ENCODE peak calls at places on chromosome 17, in four cellular contexts. J is CD4-positive, alpha-beta T cell; S is glutamatergic neuron; U is suprapubic skin. L is an unnamed sample.

GRCh38 chr17:16061631-16062030 is 62.0 kb downstream of the TTC19 start:
- DNase-seq in J (no peak), S (no peak), U (no peak), L (no peak)

GRCh38 chr17:30218689-30219266 is 16.7 kb downstream of the SLC6A4 start:
- DNase-seq in J (no peak), S (no peak), U (no peak), L (no peak)

GRCh38 chr17:6259899-6260298 is 175.0 kb downstream of the AIPL1 start:
- DNase-seq in J (no peak), S (no peak), U (no peak), L (no peak)

GRCh38 chr17:40437095-40437732 is 6.0 kb upstream of the IGFBP4 start:
- DNase-seq in J (no peak), S (no peak), U (peak), L (no peak)

GRCh38 chr17:55304171-55304859 is 39.6 kb downstream of the HLF start:
- DNase-seq in J (no peak), S (no peak), U (no peak), L (no peak)

GRCh38 chr17:58285422-58285810 is 4.7 kb upstream of the MPO start:
- DNase-seq in J (no peak), S (no peak), U (no peak), L (no peak)

GRCh38 chr17:82384730-82385429 is 13.3 kb downstream of the UTS2R start:
- DNase-seq in J (no peak), S (peak), U (no peak), L (no peak)

GRCh38 chr17:9011001-9011400 is 10.3 kb upstream of the NTN1 start:
- DNase-seq in J (no peak), S (no peak), U (no peak), L (no peak)

GRCh38 chr17:41822216-41823140 is 9.7 kb downstream of the FKBP10 start:
- DNase-seq in J (no peak), S (no peak), U (no peak), L (no peak)

GRCh38 chr17:15944720-15945492 is at the start of gene ADORA2B:
- DNase-seq in J (peak), S (peak), U (no peak), L (peak)

GRCh38 chr17:67474081-67474661 is 97.1 kb downstream of the PITPNC1 start:
- DNase-seq in J (no peak), S (no peak), U (peak), L (no peak)

GRCh38 chr17:10875984-10876555 is 38.2 kb upstream of the PIRT start:
- DNase-seq in J (no peak), S (peak), U (no peak), L (peak)

GRCh38 chr17:252456-252855 is 71.0 kb upstream of the DOC2B start:
- DNase-seq in J (no peak), S (no peak), U (no peak), L (no peak)

GRCh38 chr17:2634361-2634960 is 41.0 kb downstream of the PAFAH1B1 start:
- DNase-seq in J (no peak), S (no peak), U (no peak), L (no peak)

GRCh38 chr17:57408064-57408811 is 151.9 kb downstream of the MSI2 start:
- DNase-seq in J (peak), S (no peak), U (no peak), L (no peak)

GRCh38 chr17:34589120-34589965 is 10.0 kb downstream of the TMEM132E start:
- DNase-seq in J (no peak), S (no peak), U (no peak), L (no peak)

GRCh38 chr17:51434434-51435170 is 174.3 kb downstream of the UTP18 start:
- DNase-seq in J (no peak), S (no peak), U (no peak), L (no peak)

GRCh38 chr17:4838306-4838785 is 5.2 kb downstream of the MINK1 start:
- DNase-seq in J (no peak), S (no peak), U (no peak), L (no peak)

GRCh38 chr17:40718904-40719303 is 15.4 kb upstream of the KRT24 start:
- DNase-seq in J (no peak), S (no peak), U (no peak), L (no peak)

GRCh38 chr17:68909066-68909465 is 46.1 kb downstream of the ABCA8 start:
- DNase-seq in J (no peak), S (no peak), U (no peak), L (no peak)

GRCh38 chr17:59277031-59277430 is 54.4 kb upstream of the YPEL2 start:
- DNase-seq in J (no peak), S (no peak), U (no peak), L (no peak)

GRCh38 chr17:40487371-40488020 is 13.9 kb downstream of the TNS4 start:
- DNase-seq in J (no peak), S (no peak), U (no peak), L (no peak)

DNA sequence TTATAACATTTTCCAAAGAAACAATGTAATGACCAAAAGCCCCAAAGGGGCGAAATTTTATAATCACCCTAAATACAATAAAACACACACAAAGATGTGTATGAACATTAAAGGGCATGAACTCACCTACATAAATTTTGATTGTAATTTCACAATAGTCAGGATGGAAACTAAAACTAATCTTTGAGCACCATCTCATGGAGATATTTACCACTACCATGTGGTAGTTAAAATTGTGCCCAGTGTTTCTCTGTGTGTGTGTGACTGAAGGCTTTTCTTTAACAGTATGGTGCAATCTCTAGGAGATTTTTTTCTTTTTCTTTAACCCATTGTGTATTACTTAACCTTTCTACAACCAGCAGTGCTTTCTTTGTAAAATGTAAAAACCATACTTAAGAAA is 19.7 kb upstream of the MEIOC start:
- DNase-seq in J (no peak), S (no peak), U (no peak), L (no peak)
- TF ChIP-seq CTCF in J (no peak), S (no peak), U (no peak), L (peak)

GRCh38 chr17:50078430-50078829 is 16.7 kb upstream of the PDK2 start:
- DNase-seq in J (no peak), S (no peak), U (no peak), L (no peak)
- TF ChIP-seq CTCF in J (no peak), S (no peak), U (no peak), L (no peak)

GRCh38 chr17:50180593-50180992 is 14.8 kb downstream of the SGCA start:
- DNase-seq in J (no peak), S (no peak), U (no peak), L (no peak)

GRCh38 chr17:50177476-50177875 is 11.7 kb downstream of the SGCA start:
- DNase-seq in J (no peak), S (no peak), U (no peak), L (no peak)

GRCh38 chr17:50180066-50180465 is 14.3 kb downstream of the SGCA start:
- DNase-seq in J (no peak), S (no peak), U (no peak), L (no peak)

GRCh38 chr17:50176559-50177471 is 11.0 kb downstream of the SGCA start:
- DNase-seq in J (no peak), S (peak), U (no peak), L (no peak)

DNA sequence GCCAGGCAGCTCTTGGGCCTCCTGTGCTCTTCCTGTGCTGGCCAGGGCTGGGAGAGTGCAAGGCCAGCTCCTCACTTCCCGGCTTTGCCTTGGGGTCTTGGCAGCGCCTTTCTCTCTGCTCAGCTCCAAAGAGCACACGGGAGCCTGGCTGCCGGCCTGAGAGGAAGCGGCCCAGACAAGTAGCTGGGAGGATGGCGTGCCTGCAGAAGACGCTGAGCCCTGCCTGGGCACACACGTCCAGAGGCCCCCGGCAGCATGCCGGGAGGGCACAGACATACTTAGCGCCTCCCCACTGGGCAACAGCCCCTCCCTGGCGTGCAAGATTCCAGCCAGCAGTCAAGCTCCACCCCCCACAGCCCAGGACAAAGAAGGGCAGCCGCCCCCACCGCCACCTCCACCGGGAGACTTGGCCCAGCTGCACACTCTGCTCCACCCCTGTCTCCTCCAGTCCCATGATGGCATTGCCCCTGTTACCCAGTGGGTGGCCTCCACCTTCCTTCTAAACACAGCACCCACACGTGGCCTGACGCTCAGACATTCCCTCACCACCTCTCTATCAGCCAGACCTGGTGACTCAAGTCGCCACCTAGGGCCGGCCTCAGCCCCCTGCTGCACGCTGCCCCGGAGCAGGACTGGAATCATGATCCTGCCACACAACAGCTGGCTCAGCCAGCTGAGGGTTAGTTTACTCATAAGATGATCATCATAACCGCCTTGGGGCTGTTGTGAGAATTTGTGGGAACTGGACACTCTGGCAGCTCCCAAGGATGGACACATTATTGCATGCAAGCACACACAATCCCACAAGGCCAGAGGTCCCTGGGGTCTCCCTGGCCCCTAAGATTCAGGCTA is 12.4 kb downstream of the SGCA start:
- DNase-seq in J (peak), S (peak), U (no peak), L (peak)
- TF ChIP-seq CTCF in J (peak), S (no peak), U (peak), L (peak)

DNA sequence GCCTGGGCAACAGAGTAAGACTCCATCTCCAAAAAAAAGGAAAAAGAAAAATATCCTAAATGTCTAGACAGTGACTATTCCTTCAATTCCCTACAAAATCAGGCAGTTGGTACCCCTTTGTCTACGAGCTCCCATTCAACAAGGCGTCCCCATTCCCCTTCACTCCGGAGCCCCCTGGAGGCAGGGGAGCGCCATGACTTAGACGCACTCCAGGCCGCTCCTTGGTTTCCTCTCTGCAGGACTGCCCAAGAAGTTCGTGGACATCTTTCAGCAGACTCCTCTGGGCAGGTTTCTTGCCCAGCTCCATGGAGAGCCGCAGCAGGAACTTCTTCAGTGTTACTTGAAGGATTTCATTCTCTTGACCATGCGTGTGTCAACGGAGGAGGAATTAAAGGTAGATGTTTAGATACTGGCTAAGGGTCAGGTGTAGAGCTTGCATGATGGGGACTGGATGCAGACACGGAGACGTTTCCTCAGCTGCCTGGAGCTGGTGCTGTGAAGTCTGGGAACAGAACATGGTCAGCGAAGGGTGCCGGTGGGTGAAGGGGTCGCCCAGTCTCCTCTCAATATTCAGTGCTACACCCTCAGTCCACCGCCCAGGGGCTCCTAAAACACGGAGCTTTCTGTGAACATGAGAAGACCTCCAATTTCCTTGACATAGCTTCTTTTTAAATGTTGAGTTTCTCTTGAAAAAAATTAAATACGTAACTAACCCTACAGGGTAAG is 53.3 kb upstream of the ENDOV start:
- DNase-seq in J (no peak), S (peak), U (peak), L (peak)
- TF ChIP-seq CTCF in J (peak), S (peak), U (no peak), L (peak)

GRCh38 chr17:63440770-63441335 is 5.3 kb downstream of the CYB561 start:
- DNase-seq in J (no peak), S (no peak), U (no peak), L (no peak)
- TF ChIP-seq CTCF in J (no peak), S (no peak), U (no peak), L (no peak)

DNA sequence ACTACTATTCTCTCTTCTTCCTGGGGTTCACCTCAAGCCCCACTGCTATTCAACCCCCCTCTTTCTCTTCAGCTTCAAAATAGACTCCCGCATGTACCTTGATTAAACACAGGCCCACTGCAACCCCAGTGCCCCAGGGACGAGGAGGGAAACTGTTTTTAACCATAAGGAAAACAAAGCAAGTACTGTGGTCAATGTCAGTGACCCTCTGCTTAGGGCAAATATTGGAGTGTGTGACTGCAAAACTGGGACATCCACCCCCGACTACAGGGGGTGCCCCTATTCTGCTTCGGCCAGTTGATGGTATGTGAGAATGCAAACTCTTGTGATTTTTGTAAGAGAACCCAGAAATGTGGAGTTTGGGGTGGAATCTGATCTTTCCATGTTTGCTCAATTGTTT is 9.5 kb upstream of the PNPO start:
- DNase-seq in J (no peak), S (no peak), U (no peak), L (no peak)
- TF ChIP-seq CTCF in J (no peak), S (no peak), U (no peak), L (no peak)

GRCh38 chr17:75069783-75070182 is 18.0 kb upstream of the SLC16A5 start:
- DNase-seq in J (no peak), S (no peak), U (no peak), L (no peak)
- TF ChIP-seq CTCF in J (peak), S (no peak), U (no peak), L (no peak)

GRCh38 chr17:75979705-75980187 is 706 bp downstream of the TEN1 start:
- DNase-seq in J (no peak), S (no peak), U (no peak), L (no peak)

GRCh38 chr17:75980188-75981018 is 1.4 kb downstream of the TEN1 start:
- DNase-seq in J (no peak), S (no peak), U (peak), L (no peak)

GRCh38 chr17:75981019-75981615 is 2.1 kb downstream of the TEN1 start:
- DNase-seq in J (no peak), S (no peak), U (no peak), L (no peak)

GRCh38 chr17:75976175-75976848 is 2.7 kb downstream of the ACOX1 start:
- DNase-seq in J (no peak), S (no peak), U (no peak), L (no peak)

DNA sequence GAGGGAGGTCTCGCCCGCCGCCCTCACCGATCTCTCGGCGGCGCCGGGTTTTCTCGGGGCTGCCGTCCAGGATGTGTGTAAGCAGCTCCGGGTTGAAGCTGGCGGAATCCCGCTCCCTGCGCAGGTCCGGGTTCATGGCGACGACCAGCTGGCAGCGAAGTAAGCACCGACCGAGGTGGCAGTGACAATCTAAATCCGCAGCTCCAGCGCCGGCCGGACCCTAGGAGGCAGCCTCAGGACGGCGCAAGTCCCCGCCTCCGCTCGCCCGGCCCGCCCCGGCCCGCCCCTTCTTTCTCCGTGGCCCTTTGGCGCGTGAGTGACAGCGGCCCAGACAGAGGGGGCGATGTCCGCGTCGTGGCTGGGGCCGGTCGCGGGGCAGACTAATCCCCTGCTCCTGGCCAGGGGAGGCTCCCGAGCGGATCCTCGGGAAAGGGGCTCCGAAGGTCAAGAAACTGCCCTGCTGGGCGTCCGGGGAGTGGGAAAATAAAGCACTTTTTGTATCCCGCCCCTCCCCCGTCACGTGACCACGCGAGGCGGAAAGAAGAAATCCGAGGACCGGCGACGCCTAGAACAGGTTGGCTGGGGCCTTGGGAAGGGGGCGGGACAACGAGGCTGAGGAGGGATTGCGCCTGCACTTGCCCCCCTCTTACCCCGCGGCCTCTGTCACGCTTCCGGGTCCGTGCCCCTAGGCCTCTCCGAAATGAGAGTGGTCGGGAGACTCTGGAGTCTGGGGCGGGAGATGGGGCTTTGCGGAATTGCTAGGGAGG is at the start of the genes ACOX1 and TEN1:
- DNase-seq in J (peak), S (peak), U (peak), L (peak)
- TF ChIP-seq CTCF in J (no peak), S (peak), U (peak), L (peak)

DNA sequence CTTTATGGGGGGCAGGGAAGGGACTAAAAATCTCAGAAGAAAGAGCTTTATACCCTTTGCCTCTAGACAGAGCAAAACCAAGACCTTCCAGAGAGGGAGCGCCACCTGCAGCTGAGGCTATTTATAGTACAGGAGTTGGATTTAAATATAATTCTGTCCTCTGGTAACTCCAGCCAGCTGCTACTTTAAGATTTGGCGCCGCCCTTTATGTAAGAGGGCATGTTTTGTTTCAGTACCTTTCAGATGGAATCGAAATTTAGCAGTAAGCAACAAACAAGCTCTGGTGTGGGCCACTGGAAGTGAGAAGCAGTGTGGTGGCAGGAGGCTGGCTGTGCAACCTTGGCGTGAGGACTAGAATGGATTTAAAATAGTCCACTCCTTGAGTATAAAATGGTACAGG is 5.2 kb upstream of the GUCY2D start:
- DNase-seq in J (no peak), S (no peak), U (no peak), L (no peak)
- TF ChIP-seq CTCF in J (peak), S (no peak), U (no peak), L (peak)

GRCh38 chr17:27558341-27558740 is 72.6 kb upstream of the LGALS9 start:
- DNase-seq in J (no peak), S (no peak), U (no peak), L (no peak)

GRCh38 chr17:27560668-27561067 is 70.3 kb upstream of the LGALS9 start:
- DNase-seq in J (no peak), S (no peak), U (no peak), L (no peak)

GRCh38 chr17:27558842-27559505 is 72.0 kb upstream of the LGALS9 start:
- DNase-seq in J (no peak), S (no peak), U (no peak), L (no peak)

GRCh38 chr17:27559996-27560481 is 70.9 kb upstream of the LGALS9 start:
- DNase-seq in J (no peak), S (no peak), U (no peak), L (no peak)

DNA sequence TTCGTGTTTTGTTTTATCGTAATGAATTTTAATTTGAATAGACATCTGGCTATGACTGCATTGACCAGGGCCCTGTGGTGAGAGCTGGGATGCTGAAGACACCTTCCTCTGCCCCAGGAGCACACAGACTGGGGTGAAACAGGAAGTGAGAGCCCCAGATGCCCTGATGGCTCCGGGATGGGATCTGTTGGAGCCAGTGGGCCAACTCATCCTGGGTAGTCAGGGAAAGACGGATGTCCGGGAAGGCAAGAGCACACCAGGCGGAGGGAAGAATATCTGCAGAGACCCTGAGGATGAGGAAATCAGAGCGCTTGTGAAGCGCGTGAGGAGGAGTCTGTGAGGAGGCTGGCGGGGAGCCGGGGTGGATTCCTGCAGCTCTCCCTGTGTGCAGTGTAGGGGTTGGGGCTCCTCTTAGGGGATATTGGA is 71.5 kb upstream of the LGALS9 start:
- DNase-seq in J (no peak), S (no peak), U (peak), L (no peak)
- TF ChIP-seq CTCF in J (no peak), S (no peak), U (no peak), L (no peak)

L was measured in neural crest cell.